ENCODE peak calls at places on chromosomes 13 and 19, in seven cellular contexts. P, S, L, M, R, Y and V are unnamed samples.

GRCh38 chr19:27843861-27844260 is 1369.1 kb downstream of the UQCRFS1 start:
- DNase-seq in R (no peak), L (no peak), P (no peak), Y (no peak), S (no peak), M (no peak), V (no peak)

GRCh38 chr19:41597600-41598041 is 21.7 kb downstream of the CEACAM21 start:
- DNase-seq in S (peak), L (peak), R (peak), M (peak), Y (peak), P (peak), V (peak)

GRCh38 chr13:65112123-65113075 is 2117.7 kb downstream of the PCDH9 start:
- DNase-seq in Y (no peak), S (no peak), P (peak), R (no peak), L (no peak), M (no peak), V (peak)

GRCh38 chr13:43057653-43058317 is 34.4 kb downstream of the DNAJC15 start:
- DNase-seq in R (no peak), Y (no peak), M (peak), P (no peak), L (no peak), S (no peak), V (peak)

GRCh38 chr13:114064516-114065140 is 67.8 kb downstream of the RASA3 start:
- DNase-seq in M (peak), R (no peak), Y (no peak), P (no peak), L (peak), S (peak), V (no peak)

GRCh38 chr13:109380457-109380856 is 405.9 kb downstream of the IRS2 start:
- DNase-seq in M (no peak), P (no peak), L (no peak), S (no peak), R (no peak), Y (no peak), V (no peak)

GRCh38 chr13:83215627-83216026 is 666.6 kb downstream of the SLITRK1 start:
- DNase-seq in S (no peak), P (peak), Y (no peak), M (no peak), L (no peak), R (no peak), V (no peak)

GRCh38 chr13:28429685-28430290 is 65.1 kb downstream of the FLT1 start:
- DNase-seq in Y (no peak), L (no peak), R (no peak), S (no peak), M (no peak), P (no peak), V (no peak)

GRCh38 chr19:41795031-41795461 is 1.3 kb upstream of the CEACAM3 start:
- DNase-seq in R (peak), S (no peak), Y (peak), L (peak), M (peak), P (no peak), V (no peak)